ENCODE peak calls at places on chromosomes 11 and 22, in seven cellular contexts. I is posterior vena cava; H is activated naive CD4-positive, alpha-beta T cell; M is activated CD4-positive, alpha-beta T cell treated with anti-CD3 and anti-CD28 coated beads for 4 hours; J is cardiac fibroblast; T is H9; C is HTR-8/SVneo. P is an unnamed sample.

GRCh38 chr11:119714189-119714588 is 14.8 kb downstream of the NECTIN1 start:
- DNase-seq in M (no peak), T (no peak), I (no peak), J (no peak), C (no peak), H (no peak), P (no peak)

GRCh38 chr11:1826552-1827094 is 8.2 kb upstream of the SYT8 start:
- DNase-seq in J (peak; percentile 81), I (peak; percentile 92), H (no peak), M (no peak), T (peak; percentile 58), C (no peak), P (no peak)

GRCh38 chr11:13169709-13170108 is 107.9 kb upstream of the BMAL1 start:
- DNase-seq in M (no peak), H (no peak), J (peak; percentile 90), I (no peak), C (no peak), T (no peak), P (no peak)

GRCh38 chr11:36431429-36432092 is 78.5 kb downstream of the TRAF6 start:
- DNase-seq in H (no peak), I (peak; percentile 88), T (no peak), M (peak; percentile 35), C (peak; percentile 88), J (peak; percentile 98), P (no peak)

GRCh38 chr22:39306456-39307361 is 12.7 kb downstream of the RPL3 start:
- DNase-seq in I (no peak), H (peak; percentile 43), J (peak; percentile 36), M (peak; percentile 54), T (peak; percentile 74), C (no peak), P (no peak)

GRCh38 chr22:27699676-27700075 is 101.9 kb downstream of the MN1 start:
- DNase-seq in I (no peak), T (no peak), J (no peak), H (no peak), C (no peak), M (no peak), P (no peak)

GRCh38 chr22:32079110-32080089 is 36.3 kb downstream of the SLC5A1 start:
- DNase-seq in I (no peak), C (peak; percentile 57), T (peak; percentile 57), M (no peak), H (no peak), J (peak; percentile 76), P (no peak)

GRCh38 chr11:132844956-132845355 is 687.3 kb downstream of the OPCML start:
- DNase-seq in M (no peak), J (peak; percentile 82), I (no peak), C (peak; percentile 51), H (no peak), T (no peak), P (no peak)

GRCh38 chr11:74171630-74172465 is 759 bp downstream of the PPME1 start:
- DNase-seq in J (peak; percentile 36), C (no peak), T (no peak), H (no peak), I (no peak), M (no peak), P (no peak)